ENCODE peak calls at places on chromosomes 12 and 14, in six cellular contexts. A is HCT116, L is PC-3, Z is germinal center, X is heart right ventricle, K is fibroblast of lung. I is an unnamed sample.

GRCh38 chr12:64256166-64256800 is 34.2 kb upstream of the KICS2 start:
- DNase-seq in Z (peak), A (peak), K (peak), X (peak), L (peak), I (no peak)

GRCh38 chr12:43338848-43339526 is 213.0 kb downstream of the ADAMTS20 start:
- DNase-seq in A (peak), K (peak), L (peak), Z (no peak), X (peak), I (no peak)

GRCh38 chr12:89544730-89545184 is 18.9 kb upstream of the POC1B start:
- DNase-seq in X (peak), A (no peak), L (no peak), K (peak), Z (no peak), I (peak)

GRCh38 chr14:97705976-97706375 is 908.8 kb downstream of the VRK1 start:
- DNase-seq in L (no peak), Z (no peak), A (no peak), K (no peak), X (no peak), I (no peak)

GRCh38 chr12:47876404-47876960 is 28.3 kb downstream of the VDR start:
- DNase-seq in K (no peak), A (no peak), Z (no peak), L (no peak), X (no peak), I (no peak)

GRCh38 chr12:96698521-96698920 is 208.5 kb upstream of the NEDD1 start:
- DNase-seq in Z (no peak), A (no peak), L (peak), K (no peak), X (no peak), I (no peak)

GRCh38 chr12:57195655-57196371 is 20.8 kb upstream of the NXPH4 start:
- DNase-seq in K (no peak), X (no peak), A (no peak), Z (no peak), L (no peak), I (no peak)

GRCh38 chr14:94120667-94121335 is 8.6 kb downstream of the IFI27L2 start:
- DNase-seq in K (peak), X (no peak), Z (no peak), L (peak), A (no peak), I (no peak)

GRCh38 chr14:54652188-54652889 is 85.4 kb downstream of the SAMD4A start:
- DNase-seq in A (peak), K (peak), X (peak), L (peak), Z (no peak), I (peak)

GRCh38 chr12:93913845-93914244 is 234.5 kb upstream of the PLXNC1 start:
- DNase-seq in X (no peak), K (peak), L (no peak), A (no peak), Z (no peak), I (no peak)